ENCODE peak calls at places on chromosomes 7 and 10, in seven cellular contexts. Y, N, J, O, A, F and L are unnamed samples.

GRCh38 chr10:135601-136464 is 578 bp downstream of the ZMYND11 start:
- DNase-seq in Y (peak), N (peak), J (peak), O (peak), A (peak), F (peak), L (no peak)

GRCh38 chr7:8217200-8218068 is 44.5 kb downstream of the ICA1 start:
- DNase-seq in Y (no peak), N (no peak), J (peak), O (peak), A (no peak), F (no peak), L (peak)

GRCh38 chr10:1939016-1939415 is 201.7 kb upstream of the ADARB2 start:
- DNase-seq in Y (peak), N (no peak), J (no peak), O (no peak), A (no peak), F (no peak), L (no peak)

GRCh38 chr10:103814626-103815370 is 40.6 kb downstream of the SH3PXD2A start:
- DNase-seq in Y (no peak), N (no peak), J (no peak), O (no peak), A (no peak), F (no peak), L (no peak)

GRCh38 chr10:47383254-47384147 is 592 bp downstream of the ZNF488 start:
- DNase-seq in Y (no peak), N (peak), J (no peak), O (peak), A (peak), F (no peak), L (no peak)

GRCh38 chr10:5665380-5666323 is 743 bp downstream of the ASB13 start:
- DNase-seq in Y (no peak), N (no peak), J (peak), O (peak), A (peak), F (peak), L (no peak)

GRCh38 chr7:123929107-123929506 is 4.1 kb downstream of the SPAM1 start:
- DNase-seq in Y (no peak), N (no peak), J (no peak), O (no peak), A (no peak), F (no peak), L (no peak)

GRCh38 chr7:97075928-97076327 is 41.6 kb upstream of the SDHAF3 start:
- DNase-seq in Y (no peak), N (no peak), J (no peak), O (no peak), A (no peak), F (no peak), L (no peak)

GRCh38 chr10:124123141-124123540 is 29.7 kb upstream of the CHST15 start:
- DNase-seq in Y (no peak), N (no peak), J (no peak), O (no peak), A (no peak), F (no peak), L (no peak)

GRCh38 chr7:74284781-74285259 is 4.4 kb upstream of the CLIP2 start:
- DNase-seq in Y (no peak), N (no peak), J (no peak), O (peak), A (no peak), F (no peak), L (no peak)

GRCh38 chr10:45470098-45471012 is 96.3 kb downstream of the ALOX5 start:
- DNase-seq in Y (no peak), N (no peak), J (no peak), O (peak), A (no peak), F (no peak), L (no peak)